ENCODE peak calls at places on chromosomes 12 and 14, in ten cellular contexts. W is T47D; Q is DMS79 treated with DMSO at 0.1 percent for 48 hours; R is Caki2; X is lung; V is BE2C; I is AML-193; U is HuH-7.5; D is GM12864; Z is stimulated activated CD8-positive, alpha-beta memory T cell treated with anti-CD3 and anti-CD28 coated beads, Interleukin-15, amount 100 ng/mL, for 24 hours. M is an unnamed sample.

GRCh38 chr12:64098709-64099354 is 123.3 kb downstream of the KICS2 start:
- DNase-seq in Z (no peak), V (peak; percentile 59), Q (no peak), U (no peak), I (no peak), W (no peak), R (no peak), D (no peak), X (no peak), M (no peak)

GRCh38 chr14:89041245-89041585 is 216.8 kb downstream of the TTC8 start:
- DNase-seq in X (peak; percentile 50), Q (peak; percentile 96), I (no peak), V (peak; percentile 73), R (peak; percentile 44), W (no peak), U (peak; percentile 40), Z (no peak), D (no peak), M (no peak)

GRCh38 chr14:24694680-24695079 is 60.7 kb upstream of the GZMB start:
- DNase-seq in U (no peak), V (no peak), Z (no peak), D (no peak), Q (no peak), X (no peak), I (no peak), W (no peak), R (no peak), M (no peak)

GRCh38 chr14:68794856-68795601 is 2.2 kb upstream of the ZFP36L1 start:
- DNase-seq in X (peak; percentile 58), W (peak; percentile 62), R (no peak), Z (no peak), V (no peak), U (no peak), I (no peak), Q (peak; percentile 68), D (no peak), M (peak; percentile 44)

GRCh38 chr12:91331371-91331770 is 148.8 kb upstream of the DCN start:
- DNase-seq in Q (no peak), W (no peak), V (no peak), Z (no peak), D (no peak), U (no peak), X (no peak), R (no peak), I (no peak), M (no peak)

GRCh38 chr12:2481951-2482350 is 312.8 kb upstream of the FKBP4 start:
- DNase-seq in W (no peak), R (no peak), Z (no peak), U (no peak), I (no peak), X (no peak), Q (no peak), V (no peak), D (no peak), M (no peak)

GRCh38 chr12:109462868-109463692 is 14.0 kb downstream of the KCTD10 start:
- DNase-seq in D (no peak), U (no peak), Q (peak; percentile 89), I (no peak), V (peak; percentile 25), R (peak; percentile 52), X (peak; percentile 83), Z (no peak), W (peak; percentile 64), M (no peak)

GRCh38 chr12:111184161-111184560 is 184.7 kb downstream of the PHETA1 start:
- DNase-seq in Q (no peak), I (no peak), U (no peak), Z (no peak), D (no peak), X (no peak), V (no peak), W (no peak), R (no peak), M (no peak)

GRCh38 chr12:82400819-82401218 is 42.5 kb downstream of the METTL25 start:
- DNase-seq in I (no peak), X (no peak), U (no peak), V (no peak), Z (no peak), D (no peak), W (no peak), Q (no peak), R (no peak), M (no peak)

GRCh38 chr14:20986811-20987210 is 3.0 kb upstream of the METTL17 start:
- DNase-seq in U (no peak), Q (no peak), X (no peak), D (no peak), R (peak; percentile 77), V (no peak), I (peak; percentile 39), Z (no peak), W (no peak), M (no peak)

GRCh38 chr12:49583361-49584094 is 15.6 kb upstream of the MCRS1 start:
- DNase-seq in X (no peak), D (no peak), R (no peak), V (no peak), W (no peak), U (no peak), Q (no peak), Z (no peak), I (no peak), M (no peak)

GRCh38 chr12:45504606-45505005 is 224.9 kb upstream of the ARID2 start:
- DNase-seq in U (no peak), D (no peak), R (no peak), W (no peak), I (no peak), V (no peak), X (no peak), Q (no peak), Z (no peak), M (no peak)

GRCh38 chr14:37253905-37254304 is 56.2 kb downstream of the MIPOL1 start:
- DNase-seq in X (no peak), D (no peak), Z (no peak), W (no peak), I (no peak), R (no peak), U (no peak), V (no peak), Q (peak; percentile 55), M (no peak)

GRCh38 chr12:120228291-120229070 is 27.6 kb upstream of the RPLP0 start:
- DNase-seq in X (peak; percentile 88), Q (peak; percentile 61), R (peak; percentile 75), I (peak; percentile 66), W (peak; percentile 87), V (peak; percentile 93), D (peak; percentile 37), U (peak; percentile 89), Z (peak; percentile 70), M (peak; percentile 86)

GRCh38 chr14:104131968-104132732 is 6.2 kb upstream of the KIF26A start:
- DNase-seq in V (no peak), U (no peak), Z (no peak), R (no peak), W (no peak), I (no peak), X (no peak), D (no peak), Q (no peak), M (no peak)

GRCh38 chr14:106530423-106531107 is 1004.2 kb downstream of the TMEM121 start:
- DNase-seq in R (no peak), U (no peak), X (no peak), D (peak; percentile 73), Z (no peak), I (no peak), W (no peak), V (peak; percentile 36), Q (no peak), M (peak; percentile 66)

GRCh38 chr14:53501361-53502320 is 348.5 kb upstream of the DDHD1 start:
- DNase-seq in Z (no peak), R (no peak), U (no peak), Q (no peak), D (no peak), V (no peak), X (no peak), I (no peak), W (peak; percentile 37), M (no peak)

GRCh38 chr12:103880299-103881142 is 39.5 kb upstream of the NT5DC3 start:
- DNase-seq in R (peak; percentile 37), V (no peak), I (no peak), U (no peak), W (no peak), Z (no peak), D (peak; percentile 31), Q (peak; percentile 66), X (no peak), M (peak; percentile 72)

GRCh38 chr12:104877107-104877705 is 80.9 kb downstream of the SLC41A2 start:
- DNase-seq in U (no peak), I (peak; percentile 60), Z (no peak), W (no peak), D (no peak), Q (peak; percentile 56), X (no peak), V (peak; percentile 47), R (peak; percentile 6), M (peak; percentile 27)

GRCh38 chr12:54287316-54288157 is 7.0 kb downstream of the HNRNPA1 start:
- DNase-seq in R (no peak), W (no peak), U (no peak), I (no peak), X (no peak), V (no peak), Q (no peak), Z (no peak), D (no peak), M (no peak)

GRCh38 chr12:132045751-132046150 is 96.0 kb downstream of the EP400 start:
- DNase-seq in Z (no peak), R (no peak), Q (no peak), W (no peak), D (no peak), V (no peak), U (no peak), I (no peak), X (no peak), M (no peak)

GRCh38 chr12:109524466-109525278 is 47.2 kb downstream of the UBE3B start:
- DNase-seq in R (no peak), Z (no peak), V (no peak), Q (no peak), D (no peak), I (no peak), W (no peak), X (no peak), U (no peak), M (no peak)

GRCh38 chr12:4106617-4107016 is 166.9 kb upstream of the CCND2 start:
- DNase-seq in D (no peak), W (no peak), Z (no peak), X (peak; percentile 7), I (no peak), Q (no peak), R (no peak), V (no peak), U (no peak), M (no peak)

GRCh38 chr12:9043766-9044165 is 54.4 kb downstream of the KLRG1 start:
- DNase-seq in D (no peak), X (no peak), V (no peak), U (no peak), Z (no peak), R (no peak), W (no peak), I (no peak), Q (no peak), M (no peak)

GRCh38 chr12:68483592-68484373 is 126.9 kb upstream of the RAP1B start:
- DNase-seq in R (no peak), U (no peak), W (no peak), V (no peak), X (no peak), D (no peak), Q (no peak), I (no peak), Z (no peak), M (no peak)

GRCh38 chr14:102939820-102940561 is 17.5 kb downstream of the AMN start:
- DNase-seq in U (no peak), X (peak; percentile 90), I (no peak), W (no peak), Q (no peak), V (no peak), Z (no peak), D (no peak), R (no peak), M (no peak)

GRCh38 chr12:127723236-127723635 is 543.7 kb upstream of the TMEM132C start:
- DNase-seq in X (no peak), W (no peak), D (no peak), Z (no peak), V (no peak), I (no peak), U (no peak), R (no peak), Q (peak; percentile 39), M (no peak)

GRCh38 chr12:76641961-76642360 is 82.4 kb upstream of the OSBPL8 start:
- DNase-seq in W (no peak), V (no peak), Z (no peak), I (no peak), U (no peak), Q (no peak), X (no peak), R (no peak), D (no peak), M (no peak)

M was measured in CD4-positive, alpha-beta memory T cell.